ENCODE peak calls at places on chromosomes 6 and 20, in four cellular contexts. One of them, this sample, is unnamed.

GRCh38 chr20:49230575-49231211 is 11.5 kb downstream of the DDX27 start:
- DNase-seq in mammary epithelial cell: peak; percentile 56
- DNase-seq in neural crest cell: no peak
- DNase-seq in WTC11: no peak
- DNase-seq in this sample: no peak

GRCh38 chr6:29414588-29414987 is at the start of gene OR12D1:
- DNase-seq in mammary epithelial cell: peak; percentile 65
- DNase-seq in neural crest cell: no peak
- DNase-seq in WTC11: no peak
- DNase-seq in this sample: no peak

GRCh38 chr20:3828798-3829197 is 8.5 kb downstream of the AP5S1 start:
- DNase-seq in mammary epithelial cell: no peak
- DNase-seq in neural crest cell: no peak
- DNase-seq in WTC11: no peak
- DNase-seq in this sample: no peak

GRCh38 chr6:170298688-170299087 is 7.8 kb upstream of the DLL1 start:
- DNase-seq in mammary epithelial cell: no peak
- DNase-seq in neural crest cell: no peak
- DNase-seq in WTC11: no peak
- DNase-seq in this sample: no peak

GRCh38 chr6:170198298-170198697 is 92.6 kb downstream of the DLL1 start:
- DNase-seq in mammary epithelial cell: no peak
- DNase-seq in neural crest cell: no peak
- DNase-seq in WTC11: no peak
- DNase-seq in this sample: no peak

GRCh38 chr6:125818225-125818657 is 27.5 kb downstream of the NCOA7 start:
- DNase-seq in mammary epithelial cell: no peak
- DNase-seq in neural crest cell: no peak
- DNase-seq in WTC11: no peak
- DNase-seq in this sample: no peak

GRCh38 chr20:42754713-42755112 is 435.0 kb downstream of the PTPRT start:
- DNase-seq in mammary epithelial cell: no peak
- DNase-seq in neural crest cell: no peak
- DNase-seq in WTC11: no peak
- DNase-seq in this sample: no peak

GRCh38 chr6:90284236-90284744 is 12.4 kb downstream of the BACH2 start:
- DNase-seq in mammary epithelial cell: peak; percentile 91
- DNase-seq in neural crest cell: no peak
- DNase-seq in WTC11: no peak
- DNase-seq in this sample: peak; percentile 79

GRCh38 chr6:24403501-24403824 is 727 bp downstream of the MRS2 start:
- DNase-seq in mammary epithelial cell: peak; percentile 4
- DNase-seq in neural crest cell: no peak
- DNase-seq in WTC11: no peak
- DNase-seq in this sample: no peak

GRCh38 chr6:43149260-43149659 is 21.8 kb upstream of the SRF start:
- DNase-seq in mammary epithelial cell: no peak
- DNase-seq in neural crest cell: no peak
- DNase-seq in WTC11: no peak
- DNase-seq in this sample: no peak

GRCh38 chr6:159727717-159728440 is 573 bp downstream of the WTAP start:
- DNase-seq in mammary epithelial cell: no peak
- DNase-seq in neural crest cell: no peak
- DNase-seq in WTC11: no peak
- DNase-seq in this sample: no peak

GRCh38 chr6:121482004-121482693 is 46.7 kb downstream of the GJA1 start:
- DNase-seq in mammary epithelial cell: peak; percentile 88
- DNase-seq in neural crest cell: no peak
- DNase-seq in WTC11: no peak
- DNase-seq in this sample: no peak

GRCh38 chr6:16132909-16133308 is 4.0 kb downstream of the MYLIP start:
- DNase-seq in mammary epithelial cell: no peak
- DNase-seq in neural crest cell: no peak
- DNase-seq in WTC11: no peak
- DNase-seq in this sample: no peak

GRCh38 chr20:21105429-21106170 is 558 bp downstream of the LINC00237 start:
- DNase-seq in mammary epithelial cell: no peak
- DNase-seq in neural crest cell: no peak
- DNase-seq in WTC11: peak; percentile 54
- DNase-seq in this sample: no peak

GRCh38 chr6:105495515-105495914 is 92.6 kb upstream of the PREP start:
- DNase-seq in mammary epithelial cell: no peak
- DNase-seq in neural crest cell: no peak
- DNase-seq in WTC11: no peak
- DNase-seq in this sample: no peak

DNA sequence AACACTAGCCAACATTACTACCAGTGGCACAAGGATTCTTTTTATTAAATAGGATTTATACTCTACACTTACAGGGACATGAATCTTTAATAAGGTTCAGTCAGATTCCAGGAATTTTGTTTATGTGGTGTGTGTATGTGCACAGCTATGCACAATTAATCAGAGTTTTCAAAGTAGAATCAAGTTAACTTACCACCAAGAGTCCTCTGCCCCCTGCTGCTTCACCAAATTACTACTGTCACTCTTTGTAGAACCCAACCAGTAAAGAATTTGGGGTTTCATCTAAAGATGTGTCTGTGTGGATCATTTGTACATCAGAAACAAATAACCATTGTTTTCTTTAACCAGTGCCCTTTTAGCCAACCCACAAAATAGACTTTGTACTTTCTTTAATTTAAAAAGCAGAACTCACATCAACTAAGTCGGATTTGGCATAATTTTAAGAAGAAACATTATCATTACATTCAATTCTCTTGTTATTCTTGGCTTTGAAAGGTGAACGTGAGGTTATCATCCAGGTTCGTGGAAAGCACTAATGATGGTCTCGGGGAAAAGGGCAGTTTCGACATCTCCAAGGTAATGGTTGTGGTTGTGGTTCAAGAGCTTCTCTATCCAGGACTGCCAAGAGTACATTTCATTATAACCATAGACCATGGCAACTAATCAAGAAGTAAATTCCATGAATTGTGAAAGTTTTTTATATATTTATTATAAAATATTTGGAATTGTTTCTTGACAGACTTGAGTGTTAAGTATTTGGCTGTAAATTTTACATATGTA is 514.3 kb upstream of the ID4 start:
- DNase-seq in mammary epithelial cell: peak; percentile 26
- DNase-seq in neural crest cell: no peak
- DNase-seq in WTC11: no peak
- DNase-seq in this sample: no peak
- TF ChIP-seq CTCF in mammary epithelial cell: peak; percentile 7
- TF ChIP-seq CTCF in neural crest cell: peak; percentile 24
- TF ChIP-seq CTCF in WTC11: no peak
- TF ChIP-seq CTCF in this sample: no peak

GRCh38 chr20:62953167-62953838 is 794 bp downstream of the SLC17A9 start:
- DNase-seq in mammary epithelial cell: no peak
- DNase-seq in neural crest cell: no peak
- DNase-seq in WTC11: no peak
- DNase-seq in this sample: no peak

GRCh38 chr20:62952373-62953166 is at the start of gene SLC17A9:
- DNase-seq in mammary epithelial cell: no peak
- DNase-seq in neural crest cell: no peak
- DNase-seq in WTC11: peak; percentile 74
- DNase-seq in this sample: peak; percentile 25

GRCh38 chr20:62951896-62952372 is 575 bp upstream of the SLC17A9 start:
- DNase-seq in mammary epithelial cell: no peak
- DNase-seq in neural crest cell: no peak
- DNase-seq in WTC11: no peak
- DNase-seq in this sample: no peak

GRCh38 chr20:62955519-62956386 is 3.2 kb downstream of the SLC17A9 start:
- DNase-seq in mammary epithelial cell: no peak
- DNase-seq in neural crest cell: no peak
- DNase-seq in WTC11: no peak
- DNase-seq in this sample: no peak

GRCh38 chr20:62953839-62954703 is 1.6 kb downstream of the SLC17A9 start:
- DNase-seq in mammary epithelial cell: no peak
- DNase-seq in neural crest cell: peak; percentile 45
- DNase-seq in WTC11: peak; percentile 53
- DNase-seq in this sample: peak; percentile 19
- TF ChIP-seq CTCF in mammary epithelial cell: no peak
- TF ChIP-seq CTCF in neural crest cell: no peak
- TF ChIP-seq CTCF in WTC11: no peak
- TF ChIP-seq CTCF in this sample: no peak

DNA sequence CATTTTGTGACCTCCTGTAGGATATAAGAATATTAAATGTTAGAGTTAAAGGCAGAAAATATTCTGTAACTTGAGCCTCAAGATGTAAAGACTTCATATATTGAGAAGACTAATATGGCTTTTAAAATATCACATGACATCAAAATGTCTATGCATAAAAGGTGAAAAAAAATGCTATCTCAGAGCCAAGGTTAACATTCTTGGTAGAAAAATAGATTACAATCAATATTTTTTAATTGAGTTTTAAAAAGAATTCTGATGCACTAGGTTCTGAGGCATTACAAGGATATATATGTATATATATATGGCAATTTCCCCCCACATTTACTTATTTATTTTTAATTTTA is 46.2 kb upstream of the RAB23 start:
- DNase-seq in mammary epithelial cell: no peak
- DNase-seq in neural crest cell: no peak
- DNase-seq in WTC11: no peak
- DNase-seq in this sample: no peak
- TF ChIP-seq CTCF in mammary epithelial cell: no peak
- TF ChIP-seq CTCF in neural crest cell: peak; percentile 11
- TF ChIP-seq CTCF in WTC11: no peak
- TF ChIP-seq CTCF in this sample: no peak

DNA sequence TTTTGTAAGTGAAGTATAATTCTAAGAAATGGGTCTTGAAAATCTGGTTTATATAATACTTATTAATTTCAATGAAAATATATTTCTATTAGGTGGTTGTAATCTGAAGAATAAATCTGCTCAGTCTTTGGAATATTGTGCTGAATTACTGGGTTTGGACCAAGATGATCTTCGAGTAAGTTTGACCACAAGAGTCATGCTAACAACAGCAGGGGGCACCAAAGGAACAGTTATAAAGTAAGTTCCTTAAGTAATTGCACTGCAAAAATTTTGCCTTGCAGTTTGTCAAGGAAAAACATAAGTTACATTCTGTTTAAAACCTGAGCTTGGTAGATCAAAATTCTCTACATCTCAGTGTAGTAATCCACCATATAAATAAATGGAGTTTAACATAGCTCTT is 106.0 kb downstream of the MYO6 start:
- DNase-seq in mammary epithelial cell: peak; percentile 20
- DNase-seq in neural crest cell: peak; percentile 35
- DNase-seq in WTC11: peak; percentile 23
- DNase-seq in this sample: peak; percentile 48
- TF ChIP-seq CTCF in mammary epithelial cell: peak; percentile 54
- TF ChIP-seq CTCF in neural crest cell: peak; percentile 64
- TF ChIP-seq CTCF in WTC11: no peak
- TF ChIP-seq CTCF in this sample: peak; percentile 52

DNA sequence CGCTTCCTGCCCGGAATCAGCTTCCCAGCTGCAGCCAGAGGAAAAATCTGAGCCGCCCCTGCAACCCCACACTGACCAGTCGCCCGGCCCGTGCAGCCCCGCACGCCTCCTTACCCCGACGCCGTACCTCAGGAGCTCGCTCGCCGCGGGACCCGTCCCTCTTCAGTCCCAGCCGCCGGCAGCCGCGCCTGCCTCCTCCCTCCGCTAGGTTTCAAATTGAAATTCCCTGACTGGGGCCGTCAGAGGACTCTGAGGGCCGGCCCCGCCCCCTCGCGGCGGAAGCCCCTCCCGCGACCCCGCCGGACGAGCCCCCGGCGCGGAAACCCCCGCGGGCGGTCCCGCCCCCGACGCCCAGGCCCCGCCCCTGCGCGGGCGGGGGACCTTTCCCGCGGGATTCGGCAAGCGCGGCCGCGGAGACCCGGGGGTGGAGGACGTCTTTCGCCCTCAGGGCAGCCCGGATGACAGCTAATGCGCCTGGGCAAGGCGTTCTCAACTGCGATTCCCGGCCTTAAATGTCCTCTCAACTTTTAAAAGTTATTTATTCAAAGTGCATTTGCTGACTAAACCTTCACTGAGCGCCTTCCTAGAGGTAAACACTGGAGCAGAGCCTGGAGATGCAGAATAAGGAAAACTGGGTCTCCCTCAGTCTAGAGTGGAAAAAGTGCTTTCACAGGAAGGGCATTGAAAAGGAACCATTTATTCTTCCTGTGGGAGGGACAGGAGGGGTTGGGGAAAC is at the start of gene EPB41L2:
- DNase-seq in mammary epithelial cell: peak; percentile 80
- DNase-seq in neural crest cell: peak; percentile 91
- DNase-seq in WTC11: peak; percentile 92
- DNase-seq in this sample: peak; percentile 61
- TF ChIP-seq CTCF in mammary epithelial cell: no peak
- TF ChIP-seq CTCF in neural crest cell: peak; percentile 43
- TF ChIP-seq CTCF in WTC11: no peak
- TF ChIP-seq CTCF in this sample: no peak

DNA sequence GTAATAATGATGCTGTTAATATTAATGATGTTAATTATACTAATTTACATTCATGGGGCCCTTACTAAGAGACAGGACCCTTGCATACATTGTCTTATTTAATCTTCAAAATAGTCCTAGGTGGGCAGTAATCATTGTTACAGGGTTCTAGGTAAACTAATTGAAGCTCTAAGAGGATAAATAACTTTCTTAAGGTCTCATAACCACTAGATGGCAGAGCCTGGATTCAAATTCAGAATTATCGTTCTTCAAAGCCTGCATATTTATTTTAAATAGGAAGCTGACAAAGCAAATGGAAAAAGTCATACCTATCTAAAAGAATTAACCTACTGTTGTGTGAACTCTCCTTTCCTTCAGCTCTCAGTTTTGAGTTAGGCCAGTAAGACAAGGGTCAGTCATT is 23.5 kb downstream of the PTCHD4 start:
- DNase-seq in mammary epithelial cell: no peak
- DNase-seq in neural crest cell: no peak
- DNase-seq in WTC11: no peak
- DNase-seq in this sample: no peak
- TF ChIP-seq CTCF in mammary epithelial cell: peak; percentile 44
- TF ChIP-seq CTCF in neural crest cell: peak; percentile 49
- TF ChIP-seq CTCF in WTC11: no peak
- TF ChIP-seq CTCF in this sample: no peak

GRCh38 chr6:63121166-63121565 is 90.1 kb upstream of the FKBP1C start:
- DNase-seq in mammary epithelial cell: no peak
- DNase-seq in neural crest cell: no peak
- DNase-seq in WTC11: no peak
- DNase-seq in this sample: no peak
- TF ChIP-seq CTCF in mammary epithelial cell: no peak
- TF ChIP-seq CTCF in neural crest cell: no peak
- TF ChIP-seq CTCF in WTC11: no peak
- TF ChIP-seq CTCF in this sample: no peak